ENCODE peak calls at places on chromosome 13, in six cellular contexts. W is SJSA1, E is heart left ventricle, N is osteoblast, J is OCI-LY7, O is substantia nigra. I is an unnamed sample.

GRCh38 chr13:94431569-94431968 is 47.9 kb downstream of the DCT start:
- DNase-seq in J (no peak), W (no peak), E (no peak), N (no peak), O (no peak), I (no peak)

GRCh38 chr13:76023644-76024043 is 387.5 kb downstream of the LMO7 start:
- DNase-seq in J (no peak), O (no peak), N (no peak), E (no peak), W (no peak), I (no peak)

GRCh38 chr13:43333176-43333575 is 309.8 kb downstream of the DNAJC15 start:
- DNase-seq in J (no peak), O (no peak), W (no peak), E (no peak), N (no peak), I (no peak)

GRCh38 chr13:94700051-94700535 is 12.3 kb downstream of the SOX21 start:
- DNase-seq in W (no peak), N (no peak), E (no peak), J (no peak), O (no peak), I (no peak)

GRCh38 chr13:39967199-39967959 is 311.9 kb downstream of the COG6 start:
- DNase-seq in W (no peak), J (no peak), E (no peak), O (no peak), N (no peak), I (no peak)

GRCh38 chr13:33125821-33126570 is 109.8 kb downstream of the KL start:
- DNase-seq in N (peak; percentile 93), E (peak; percentile 80), W (peak; percentile 89), J (no peak), O (no peak), I (peak; percentile 87)

GRCh38 chr13:52405767-52406494 is at the start of gene THSD1:
- DNase-seq in W (no peak), O (peak; percentile 12), N (peak; percentile 94), E (peak; percentile 88), J (no peak), I (no peak)

GRCh38 chr13:98944336-98944735 is 33.5 kb downstream of the DOCK9 start:
- DNase-seq in J (no peak), E (no peak), N (no peak), O (no peak), W (peak; percentile 69), I (no peak)

GRCh38 chr13:110409581-110409992 is 102.5 kb downstream of the COL4A2 start:
- DNase-seq in N (peak; percentile 44), O (no peak), J (no peak), E (no peak), W (peak; percentile 99), I (no peak)

GRCh38 chr13:76791290-76791664 is 94.9 kb downstream of the KCTD12 start:
- DNase-seq in E (no peak), J (no peak), W (no peak), N (no peak), O (no peak), I (no peak)

GRCh38 chr13:97205465-97205864 is 16.7 kb upstream of the MBNL2 start:
- DNase-seq in O (no peak), W (no peak), E (no peak), J (no peak), N (no peak), I (no peak)

GRCh38 chr13:38849316-38849715 is 141.3 kb downstream of the STOML3 start:
- DNase-seq in J (no peak), N (no peak), E (no peak), O (no peak), W (no peak), I (no peak)

GRCh38 chr13:33487575-33488243 is 202.2 kb upstream of the STARD13 start:
- DNase-seq in W (no peak), E (no peak), N (peak; percentile 87), J (peak; percentile 12), O (peak; percentile 13), I (no peak)

GRCh38 chr13:113991191-113991669 is 17.4 kb upstream of the C13orf46 start:
- DNase-seq in W (no peak), O (no peak), J (no peak), N (no peak), E (peak; percentile 29), I (no peak)

GRCh38 chr13:38520041-38520440 is 166.8 kb upstream of the FREM2 start:
- DNase-seq in J (no peak), W (no peak), O (no peak), N (no peak), E (no peak), I (no peak)

GRCh38 chr13:114025432-114026127 is 51.7 kb upstream of the C13orf46 start:
- DNase-seq in J (peak; percentile 31), E (peak; percentile 26), W (no peak), O (peak; percentile 57), N (no peak), I (peak; percentile 58)

GRCh38 chr13:60572003-60572792 is 175.2 kb downstream of the TDRD3 start:
- DNase-seq in N (no peak), J (no peak), E (no peak), W (no peak), O (no peak), I (no peak)

DNA sequence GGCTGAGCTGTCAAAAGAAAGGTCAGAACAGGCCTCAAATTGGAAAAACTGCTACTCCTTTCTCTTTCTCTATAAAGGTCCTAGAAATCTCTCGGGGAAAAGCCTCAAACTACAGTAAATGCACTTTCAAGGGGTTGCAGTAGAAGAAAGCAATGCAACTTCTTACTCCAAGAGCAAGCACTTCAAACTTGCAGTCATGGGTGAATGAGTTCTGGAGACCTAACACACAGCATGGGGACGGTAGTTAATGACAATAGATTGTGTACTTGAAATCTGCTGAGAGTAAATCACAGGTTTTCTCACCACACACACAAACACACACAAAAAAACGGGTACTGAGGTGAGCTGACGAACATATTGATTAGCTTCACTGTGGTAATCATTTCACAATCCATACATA is 11.8 kb downstream of the TUBGCP3 start:
- DNase-seq in N (no peak), E (no peak), W (no peak), O (no peak), J (no peak), I (no peak)
- H3K27ac ChIP-seq in N (no peak overlapping the region), E (no peak overlapping the region), W (no peak overlapping the region), O (no peak overlapping the region), J (no peak overlapping the region), I (no peak overlapping the region)

GRCh38 chr13:30841161-30841560 is 64.9 kb upstream of the MEDAG start:
- DNase-seq in E (no peak), O (no peak), J (no peak), N (no peak), W (no peak), I (no peak)
- H3K27ac ChIP-seq in E (no peak overlapping the region), O (no peak overlapping the region), J (no peak overlapping the region), N (no peak overlapping the region), W (no peak overlapping the region), I (peak overlapping the region; percentile 21)

DNA sequence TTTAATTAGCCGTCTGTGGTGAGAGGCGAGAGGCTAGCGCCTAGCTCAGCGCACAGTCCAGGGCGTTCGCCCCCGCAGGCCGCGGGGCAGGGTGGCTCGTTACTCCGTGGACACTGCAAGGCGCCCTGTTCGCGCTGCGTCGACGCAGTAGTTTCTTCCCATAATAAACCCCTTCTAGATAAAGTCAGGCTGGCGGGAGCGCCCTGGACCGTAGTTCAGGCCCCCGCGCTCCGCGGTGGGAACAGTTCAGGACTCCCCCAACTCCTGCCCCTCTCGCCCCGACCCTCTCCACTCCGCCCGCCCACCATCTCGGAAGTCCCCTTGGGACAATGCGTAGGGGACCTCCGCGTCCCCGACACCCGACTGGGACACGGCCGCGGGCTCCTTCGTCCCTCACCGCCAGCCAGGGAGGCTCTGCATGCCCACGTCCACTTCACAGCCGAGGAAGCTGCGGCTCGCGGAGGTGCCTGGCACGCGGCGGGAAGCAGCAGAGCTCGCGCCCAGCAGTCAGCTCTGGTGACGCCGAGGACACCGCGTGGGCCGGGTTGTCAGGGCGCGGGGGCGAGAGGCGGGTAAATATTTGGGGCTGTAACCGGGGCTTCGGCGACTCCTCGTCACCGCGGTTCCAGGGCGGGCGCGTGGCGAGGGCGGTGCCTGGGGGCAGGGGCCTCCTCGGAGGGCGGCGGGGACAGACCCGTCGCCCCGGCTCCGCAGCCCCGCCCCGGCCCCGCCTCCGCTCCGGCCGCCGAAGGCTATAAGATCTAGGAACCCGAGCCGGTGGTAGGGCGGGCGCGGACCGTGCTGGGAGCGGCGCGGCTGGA is at the start of gene RGCC:
- DNase-seq in N (peak; percentile 94), J (peak; percentile 80), W (peak; percentile 58), O (peak; percentile 89), E (peak; percentile 86), I (no peak)
- H3K27ac ChIP-seq in N (no peak within 1 kb of the TSS), J (peak within 1 kb of the TSS; percentile 95), W (no peak within 1 kb of the TSS), O (peak within 1 kb of the TSS; percentile 93), E (peak within 1 kb of the TSS; percentile 84), I (no peak within 1 kb of the TSS)

GRCh38 chr13:100674363-100674847 is at the start of gene TMTC4:
- DNase-seq in N (no peak), O (no peak), E (no peak), J (no peak), W (no peak), I (no peak)
- H3K27ac ChIP-seq in N (no peak within 1 kb of the TSS), O (peak within 1 kb of the TSS; percentile 97), E (peak within 1 kb of the TSS; percentile 88), J (no peak within 1 kb of the TSS), W (peak within 1 kb of the TSS; percentile 69), I (peak within 1 kb of the TSS; percentile 47)

GRCh38 chr13:41811588-41812021 is 149.3 kb downstream of the VWA8 start:
- DNase-seq in N (no peak), O (no peak), W (no peak), E (no peak), J (no peak), I (no peak)

GRCh38 chr13:41812851-41813250 is 148.1 kb downstream of the VWA8 start:
- DNase-seq in J (peak; percentile 9), E (no peak), O (no peak), N (no peak), W (no peak), I (no peak)

GRCh38 chr13:41816057-41816456 is 144.9 kb downstream of the VWA8 start:
- DNase-seq in O (no peak), W (no peak), N (no peak), E (no peak), J (no peak), I (no peak)

GRCh38 chr13:41812237-41812636 is 148.7 kb downstream of the VWA8 start:
- DNase-seq in W (no peak), E (no peak), J (no peak), O (no peak), N (no peak), I (no peak)

GRCh38 chr13:41813426-41813825 is 147.5 kb downstream of the VWA8 start:
- DNase-seq in E (no peak), J (no peak), W (no peak), N (peak; percentile 30), O (no peak), I (peak; percentile 10)
- H3K27ac ChIP-seq in E (no peak overlapping the region), J (no peak overlapping the region), W (no peak overlapping the region), N (peak overlapping the region; percentile 31), O (no peak overlapping the region), I (no peak overlapping the region)

GRCh38 chr13:20400774-20401173 is 124.9 kb downstream of the CRYL1 start:
- DNase-seq in W (no peak), O (no peak), J (no peak), E (no peak), N (no peak), I (peak; percentile 13)

GRCh38 chr13:20399515-20399914 is 126.1 kb downstream of the CRYL1 start:
- DNase-seq in E (no peak), W (no peak), N (no peak), O (no peak), J (no peak), I (no peak)

GRCh38 chr13:20401586-20401957 is 124.1 kb downstream of the CRYL1 start:
- DNase-seq in O (no peak), N (no peak), W (no peak), E (no peak), J (no peak), I (no peak)

GRCh38 chr13:20398459-20398858 is 127.2 kb downstream of the CRYL1 start:
- DNase-seq in O (no peak), J (no peak), E (no peak), W (no peak), N (no peak), I (no peak)

GRCh38 chr13:20399961-20400360 is 125.7 kb downstream of the CRYL1 start:
- DNase-seq in J (no peak), N (no peak), E (no peak), O (no peak), W (no peak), I (no peak)
- H3K27ac ChIP-seq in J (no peak overlapping the region), N (no peak overlapping the region), E (no peak overlapping the region), O (no peak overlapping the region), W (no peak overlapping the region), I (no peak overlapping the region)